ENCODE peak calls at places on chromosomes 11 and 22, in ten cellular contexts. F is uterus, L is Panc1, U is lower lobe of right lung, N is pancreas, T is stomach, H is brain microvascular endothelial cell, Q is adrenal gland, E is HFF-Myc, P is Caco-2. C is an unnamed sample.

GRCh38 chr11:92227954-92228935 is 3.6 kb downstream of the FAT3 start:
- DNase-seq in F (no peak), L (no peak), U (no peak), N (no peak), T (no peak), H (no peak), Q (no peak), E (no peak), P (no peak), C (no peak)

GRCh38 chr11:73275381-73275750 is 3.2 kb downstream of the P2RY6 start:
- DNase-seq in F (peak; percentile 7), L (no peak), U (no peak), N (no peak), T (no peak), H (no peak), Q (no peak), E (no peak), P (peak; percentile 68), C (no peak)

GRCh38 chr11:19345519-19345847 is 104.7 kb upstream of the E2F8 start:
- DNase-seq in F (no peak), L (no peak), U (no peak), N (no peak), T (no peak), H (no peak), Q (no peak), E (no peak), P (no peak), C (no peak)

GRCh38 chr11:91220476-91221202 is 997.8 kb upstream of the CHORDC1 start:
- DNase-seq in F (no peak), L (no peak), U (no peak), N (no peak), T (no peak), H (peak; percentile 75), Q (peak; percentile 64), E (no peak), P (no peak), C (peak; percentile 24)

GRCh38 chr11:120527111-120527748 is 15.7 kb downstream of the GRIK4 start:
- DNase-seq in F (no peak), L (no peak), U (no peak), N (no peak), T (no peak), H (no peak), Q (no peak), E (no peak), P (peak; percentile 42), C (peak; percentile 63)

GRCh38 chr11:119794756-119795155 is 65.8 kb upstream of the NECTIN1 start:
- DNase-seq in F (no peak), L (no peak), U (no peak), N (no peak), T (no peak), H (no peak), Q (no peak), E (no peak), P (no peak), C (no peak)

GRCh38 chr11:133230446-133230845 is 301.9 kb downstream of the OPCML start:
- DNase-seq in F (no peak), L (no peak), U (no peak), N (no peak), T (no peak), H (no peak), Q (no peak), E (no peak), P (peak; percentile 86), C (peak; percentile 68)

GRCh38 chr22:45475876-45476514 is 26.7 kb upstream of the FBLN1 start:
- DNase-seq in F (no peak), L (no peak), U (peak; percentile 39), N (no peak), T (no peak), H (no peak), Q (no peak), E (no peak), P (no peak), C (no peak)

GRCh38 chr11:129021295-129021694 is 78.6 kb upstream of the TP53AIP1 start:
- DNase-seq in F (no peak), L (no peak), U (no peak), N (no peak), T (no peak), H (no peak), Q (no peak), E (no peak), P (no peak), C (no peak)

GRCh38 chr11:11505190-11505589 is 116.6 kb downstream of the GALNT18 start:
- DNase-seq in F (no peak), L (no peak), U (no peak), N (no peak), T (no peak), H (no peak), Q (no peak), E (no peak), P (no peak), C (no peak)

GRCh38 chr11:93131709-93132108 is 66.1 kb downstream of the SLC36A4 start:
- DNase-seq in F (no peak), L (no peak), U (no peak), N (no peak), T (no peak), H (no peak), Q (no peak), E (no peak), P (no peak), C (no peak)

GRCh38 chr11:106395716-106396349 is 318.4 kb downstream of the AASDHPPT start:
- DNase-seq in F (no peak), L (no peak), U (no peak), N (no peak), T (no peak), H (no peak), Q (no peak), E (no peak), P (no peak), C (peak; percentile 20)

GRCh38 chr11:130023204-130023603 is 20.6 kb upstream of the PRDM10 start:
- DNase-seq in F (no peak), L (peak; percentile 47), U (no peak), N (no peak), T (no peak), H (peak; percentile 70), Q (no peak), E (no peak), P (peak; percentile 89), C (no peak)

GRCh38 chr11:57456960-57457642 is 3.2 kb upstream of the RTN4RL2 start:
- DNase-seq in F (peak; percentile 91), L (peak; percentile 64), U (peak; percentile 92), N (peak; percentile 79), T (peak; percentile 94), H (peak; percentile 73), Q (peak; percentile 93), E (no peak), P (peak; percentile 88), C (peak; percentile 92)

DNA sequence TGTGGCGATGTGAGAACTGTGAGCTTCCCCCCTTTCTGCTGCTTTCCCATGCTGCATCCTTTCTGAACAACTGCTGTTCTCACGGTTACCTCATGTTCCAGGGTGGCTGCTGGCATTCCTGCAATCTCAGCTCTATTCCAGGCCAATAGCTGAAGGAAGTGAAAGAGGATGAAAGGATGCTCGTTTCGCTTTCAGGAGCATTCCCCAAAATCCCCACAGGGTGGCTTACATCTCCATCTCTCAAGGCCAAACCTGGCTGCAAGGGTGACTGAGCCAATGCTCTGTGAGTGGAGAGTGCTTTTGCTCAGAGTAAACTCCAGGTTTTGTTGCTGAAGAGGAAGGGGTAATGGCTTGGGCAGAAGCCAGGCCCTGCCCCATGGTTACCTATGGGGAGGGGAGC is 848.2 kb downstream of the BRD1 start:
- DNase-seq in F (no peak), L (no peak), U (no peak), N (no peak), T (no peak), H (no peak), Q (no peak), E (no peak), P (no peak), C (no peak)
- TF ChIP-seq CTCF in F (no peak), L (no peak), U (no peak), N (no peak), T (no peak), H (no peak), Q (no peak), E (no peak), P (peak; percentile 1), C (no peak)

GRCh38 chr11:35672608-35673007 is 10.0 kb downstream of the TRIM44 start:
- DNase-seq in F (no peak), L (no peak), U (no peak), N (no peak), T (no peak), H (no peak), Q (no peak), E (no peak), P (no peak), C (no peak)
- TF ChIP-seq CTCF in F (no peak), L (no peak), U (no peak), N (no peak), T (no peak), H (no peak), Q (no peak), E (no peak), P (no peak), C (no peak)

GRCh38 chr11:46489668-46490560 is 98.3 kb upstream of the CHRM4 start:
- DNase-seq in F (no peak), L (peak; percentile 10), U (no peak), N (no peak), T (no peak), H (peak; percentile 55), Q (no peak), E (no peak), P (peak; percentile 56), C (peak; percentile 64)
- TF ChIP-seq CTCF in F (peak; percentile 33), L (peak; percentile 82), U (peak; percentile 52), N (peak; percentile 22), T (peak; percentile 28), H (peak; percentile 82), Q (peak; percentile 38), E (peak; percentile 70), P (peak; percentile 86), C (peak; percentile 53)

GRCh38 chr11:70944141-70944540 is 308.2 kb downstream of the SHANK2 start:
- DNase-seq in F (no peak), L (no peak), U (no peak), N (no peak), T (no peak), H (no peak), Q (no peak), E (no peak), P (no peak), C (no peak)

GRCh38 chr11:70948416-70948815 is 304.0 kb downstream of the SHANK2 start:
- DNase-seq in F (no peak), L (no peak), U (no peak), N (no peak), T (no peak), H (no peak), Q (no peak), E (no peak), P (no peak), C (no peak)

GRCh38 chr11:70942593-70942992 is 309.8 kb downstream of the SHANK2 start:
- DNase-seq in F (no peak), L (no peak), U (no peak), N (no peak), T (no peak), H (no peak), Q (no peak), E (no peak), P (no peak), C (no peak)

GRCh38 chr11:70948855-70949551 is 303.4 kb downstream of the SHANK2 start:
- DNase-seq in F (no peak), L (no peak), U (no peak), N (peak; percentile 27), T (peak; percentile 74), H (no peak), Q (no peak), E (no peak), P (no peak), C (no peak)

DNA sequence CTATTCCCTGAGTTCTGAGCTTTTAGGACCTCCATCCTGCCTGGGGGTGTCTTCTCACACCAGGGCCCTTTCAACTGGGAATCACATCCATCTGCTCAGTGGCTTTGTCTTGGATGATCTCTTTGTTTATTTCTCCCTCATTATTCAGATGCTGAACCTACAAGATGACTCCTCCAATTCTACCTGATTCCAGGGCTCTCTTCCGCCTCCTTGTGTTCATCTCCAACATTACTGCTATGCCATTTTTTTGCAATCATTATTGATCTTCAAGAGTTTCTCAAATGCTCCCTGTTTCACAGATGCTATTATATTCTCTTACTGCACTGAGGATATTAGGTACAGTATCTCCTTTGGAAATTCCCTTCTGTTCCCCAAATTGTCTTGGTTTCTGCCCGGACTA is 307.7 kb downstream of the SHANK2 start:
- DNase-seq in F (no peak), L (no peak), U (no peak), N (no peak), T (no peak), H (no peak), Q (no peak), E (no peak), P (no peak), C (no peak)
- TF ChIP-seq CTCF in F (no peak), L (no peak), U (no peak), N (no peak), T (no peak), H (no peak), Q (no peak), E (no peak), P (peak; percentile 10), C (no peak)

C was measured in hepatocyte.